ENCODE peak calls at places on chromosome 4, in ten cellular contexts. One of them, this sample, is unnamed.

GRCh38 chr4:74223801-74224200 is 65.9 kb downstream of the MTHFD2L start:
- DNase-seq in foreskin fibroblast: peak; percentile 65
- DNase-seq in stimulated activated CD4-positive, alpha-beta T cell treated with anti-CD3 and anti-CD28 coated beads, TNF-alpha, amount 100 ng/mL, for 48 hours: no peak
- DNase-seq in mesendoderm: no peak
- DNase-seq in non-pigmented ciliary epithelial cell: no peak
- DNase-seq in pulmonary artery endothelial cell: no peak
- DNase-seq in fibroblast of gingiva: peak; percentile 46
- DNase-seq in left colon: no peak
- DNase-seq in omental fat pad: no peak
- DNase-seq in NCI-H226: peak; percentile 49
- DNase-seq in this sample: no peak

GRCh38 chr4:155967098-155967497 is 13.4 kb upstream of the CTSO start:
- DNase-seq in foreskin fibroblast: peak; percentile 51
- DNase-seq in mesendoderm: no peak
- DNase-seq in NCI-H226: no peak
- DNase-seq in omental fat pad: no peak
- DNase-seq in stimulated activated CD4-positive, alpha-beta T cell treated with anti-CD3 and anti-CD28 coated beads, TNF-alpha, amount 100 ng/mL, for 48 hours: no peak
- DNase-seq in pulmonary artery endothelial cell: no peak
- DNase-seq in non-pigmented ciliary epithelial cell: no peak
- DNase-seq in left colon: no peak
- DNase-seq in fibroblast of gingiva: peak; percentile 19
- DNase-seq in this sample: no peak

GRCh38 chr4:115711575-115711974 is 598.2 kb upstream of the NDST4 start:
- DNase-seq in non-pigmented ciliary epithelial cell: no peak
- DNase-seq in foreskin fibroblast: no peak
- DNase-seq in omental fat pad: no peak
- DNase-seq in stimulated activated CD4-positive, alpha-beta T cell treated with anti-CD3 and anti-CD28 coated beads, TNF-alpha, amount 100 ng/mL, for 48 hours: no peak
- DNase-seq in NCI-H226: no peak
- DNase-seq in left colon: no peak
- DNase-seq in pulmonary artery endothelial cell: no peak
- DNase-seq in mesendoderm: peak; percentile 22
- DNase-seq in fibroblast of gingiva: no peak
- DNase-seq in this sample: no peak

GRCh38 chr4:165626316-165626715 is 246.7 kb upstream of the TLL1 start:
- DNase-seq in stimulated activated CD4-positive, alpha-beta T cell treated with anti-CD3 and anti-CD28 coated beads, TNF-alpha, amount 100 ng/mL, for 48 hours: no peak
- DNase-seq in mesendoderm: no peak
- DNase-seq in omental fat pad: no peak
- DNase-seq in NCI-H226: no peak
- DNase-seq in pulmonary artery endothelial cell: no peak
- DNase-seq in left colon: no peak
- DNase-seq in fibroblast of gingiva: no peak
- DNase-seq in foreskin fibroblast: no peak
- DNase-seq in non-pigmented ciliary epithelial cell: no peak
- DNase-seq in this sample: no peak

GRCh38 chr4:156945532-156945931 is 26.1 kb downstream of the PDGFC start:
- DNase-seq in NCI-H226: no peak
- DNase-seq in foreskin fibroblast: no peak
- DNase-seq in omental fat pad: no peak
- DNase-seq in pulmonary artery endothelial cell: no peak
- DNase-seq in mesendoderm: no peak
- DNase-seq in left colon: no peak
- DNase-seq in stimulated activated CD4-positive, alpha-beta T cell treated with anti-CD3 and anti-CD28 coated beads, TNF-alpha, amount 100 ng/mL, for 48 hours: no peak
- DNase-seq in non-pigmented ciliary epithelial cell: no peak
- DNase-seq in fibroblast of gingiva: peak; percentile 23
- DNase-seq in this sample: no peak

GRCh38 chr4:172975651-172976229 is 192.9 kb upstream of the GALNT7 start:
- DNase-seq in non-pigmented ciliary epithelial cell: no peak
- DNase-seq in stimulated activated CD4-positive, alpha-beta T cell treated with anti-CD3 and anti-CD28 coated beads, TNF-alpha, amount 100 ng/mL, for 48 hours: no peak
- DNase-seq in NCI-H226: no peak
- DNase-seq in mesendoderm: no peak
- DNase-seq in foreskin fibroblast: no peak
- DNase-seq in omental fat pad: no peak
- DNase-seq in left colon: no peak
- DNase-seq in fibroblast of gingiva: no peak
- DNase-seq in pulmonary artery endothelial cell: no peak
- DNase-seq in this sample: no peak

GRCh38 chr4:168503652-168504362 is 7.0 kb downstream of the PALLD start:
- DNase-seq in pulmonary artery endothelial cell: no peak
- DNase-seq in fibroblast of gingiva: no peak
- DNase-seq in non-pigmented ciliary epithelial cell: no peak
- DNase-seq in stimulated activated CD4-positive, alpha-beta T cell treated with anti-CD3 and anti-CD28 coated beads, TNF-alpha, amount 100 ng/mL, for 48 hours: no peak
- DNase-seq in omental fat pad: no peak
- DNase-seq in left colon: no peak
- DNase-seq in NCI-H226: no peak
- DNase-seq in foreskin fibroblast: no peak
- DNase-seq in mesendoderm: no peak
- DNase-seq in this sample: no peak

GRCh38 chr4:83629945-83630684 is 94.2 kb downstream of the GPAT3 start:
- DNase-seq in non-pigmented ciliary epithelial cell: peak; percentile 44
- DNase-seq in pulmonary artery endothelial cell: peak; percentile 72
- DNase-seq in stimulated activated CD4-positive, alpha-beta T cell treated with anti-CD3 and anti-CD28 coated beads, TNF-alpha, amount 100 ng/mL, for 48 hours: no peak
- DNase-seq in foreskin fibroblast: peak; percentile 76
- DNase-seq in fibroblast of gingiva: peak; percentile 32
- DNase-seq in left colon: peak; percentile 55
- DNase-seq in NCI-H226: peak; percentile 70
- DNase-seq in mesendoderm: no peak
- DNase-seq in omental fat pad: no peak
- DNase-seq in this sample: no peak

GRCh38 chr4:105215609-105216313 is 69.1 kb downstream of the TET2 start:
- DNase-seq in NCI-H226: peak; percentile 20
- DNase-seq in stimulated activated CD4-positive, alpha-beta T cell treated with anti-CD3 and anti-CD28 coated beads, TNF-alpha, amount 100 ng/mL, for 48 hours: no peak
- DNase-seq in mesendoderm: no peak
- DNase-seq in omental fat pad: no peak
- DNase-seq in pulmonary artery endothelial cell: no peak
- DNase-seq in left colon: no peak
- DNase-seq in non-pigmented ciliary epithelial cell: no peak
- DNase-seq in foreskin fibroblast: no peak
- DNase-seq in fibroblast of gingiva: no peak
- DNase-seq in this sample: no peak

This sample was measured in kidney epithelial cell.